ENCODE peak calls at places on chromosomes 2 and 18, in five cellular contexts. N is SK-N-SH, A is GM23248, I is heart right ventricle, X is left ventricle myocardium inferior. D is an unnamed sample.

GRCh38 chr2:68807821-68808266 is 63.4 kb downstream of the BMP10 start:
- DNase-seq in N (no peak), A (peak; percentile 46), I (no peak), X (no peak), D (peak; percentile 25)

GRCh38 chr2:199861116-199861774 is 10.3 kb upstream of the FTCDNL1 start:
- DNase-seq in N (peak; percentile 18), A (peak; percentile 54), I (no peak), X (no peak), D (no peak)

GRCh38 chr2:636649-637405 is 40.4 kb downstream of the TMEM18 start:
- DNase-seq in N (peak; percentile 89), A (peak; percentile 75), I (peak; percentile 75), X (peak; percentile 67), D (peak; percentile 56)

GRCh38 chr2:156165742-156166141 is 166.8 kb downstream of the NR4A2 start:
- DNase-seq in N (no peak), A (no peak), I (no peak), X (no peak), D (no peak)

GRCh38 chr18:68426731-68427315 is 288.1 kb downstream of the TMX3 start:
- DNase-seq in N (no peak), A (peak; percentile 37), I (no peak), X (no peak), D (no peak)

GRCh38 chr2:7378642-7379041 is 461.4 kb downstream of the RNF144A start:
- DNase-seq in N (peak; percentile 36), A (no peak), I (no peak), X (no peak), D (no peak)

GRCh38 chr2:29130295-29130694 is 15.1 kb downstream of the CLIP4 start:
- DNase-seq in N (no peak), A (peak; percentile 88), I (no peak), X (no peak), D (no peak)

GRCh38 chr2:144834363-144834762 is 314.4 kb upstream of the ZEB2 start:
- DNase-seq in N (no peak), A (peak; percentile 23), I (no peak), X (no peak), D (no peak)

GRCh38 chr2:242098445-242099128 is 229.1 kb downstream of the RTP5 start:
- DNase-seq in N (no peak), A (peak; percentile 41), I (no peak), X (no peak), D (no peak)

GRCh38 chr18:55405655-55406373 is 182.2 kb downstream of the TCF4 start:
- DNase-seq in N (peak; percentile 52), A (peak; percentile 95), I (peak; percentile 82), X (peak; percentile 87), D (no peak)

GRCh38 chr2:71226391-71226964 is 425 bp downstream of the PAIP2B start:
- DNase-seq in N (peak; percentile 47), A (peak; percentile 18), I (peak; percentile 51), X (peak; percentile 25), D (no peak)

GRCh38 chr2:232571026-232571474 is 20.6 kb downstream of the EIF4E2 start:
- DNase-seq in N (no peak), A (no peak), I (no peak), X (no peak), D (no peak)

GRCh38 chr18:35776481-35776880 is 194.9 kb downstream of the GALNT1 start:
- DNase-seq in N (no peak), A (peak; percentile 15), I (no peak), X (no peak), D (no peak)

GRCh38 chr2:33264766-33265165 is 211.7 kb upstream of the RASGRP3 start:
- DNase-seq in N (no peak), A (peak; percentile 7), I (no peak), X (no peak), D (no peak)

GRCh38 chr2:238912228-238912915 is 64.5 kb downstream of the TWIST2 start:
- DNase-seq in N (no peak), A (peak; percentile 25), I (no peak), X (no peak), D (no peak)

GRCh38 chr2:143802242-143802641 is 673.0 kb downstream of the ARHGAP15 start:
- DNase-seq in N (no peak), A (peak; percentile 55), I (no peak), X (no peak), D (no peak)

GRCh38 chr2:160062283-160063005 is at the start of gene PLA2R1:
- DNase-seq in N (no peak), A (peak; percentile 64), I (peak; percentile 59), X (peak; percentile 52), D (no peak)

GRCh38 chr2:220143336-220143735 is 515.9 kb downstream of the SLC4A3 start:
- DNase-seq in N (no peak), A (peak; percentile 88), I (no peak), X (no peak), D (no peak)

GRCh38 chr18:8754995-8755955 is 49.9 kb downstream of the MTCL1 start:
- DNase-seq in N (no peak), A (peak; percentile 67), I (no peak), X (no peak), D (peak; percentile 17)

GRCh38 chr2:208515099-208515498 is 108.5 kb downstream of the PTH2R start:
- DNase-seq in N (no peak), A (no peak), I (no peak), X (no peak), D (no peak)

GRCh38 chr18:68874361-68874760 is 76.5 kb downstream of the CCDC102B start:
- DNase-seq in N (no peak), A (peak; percentile 29), I (no peak), X (no peak), D (no peak)

DNA sequence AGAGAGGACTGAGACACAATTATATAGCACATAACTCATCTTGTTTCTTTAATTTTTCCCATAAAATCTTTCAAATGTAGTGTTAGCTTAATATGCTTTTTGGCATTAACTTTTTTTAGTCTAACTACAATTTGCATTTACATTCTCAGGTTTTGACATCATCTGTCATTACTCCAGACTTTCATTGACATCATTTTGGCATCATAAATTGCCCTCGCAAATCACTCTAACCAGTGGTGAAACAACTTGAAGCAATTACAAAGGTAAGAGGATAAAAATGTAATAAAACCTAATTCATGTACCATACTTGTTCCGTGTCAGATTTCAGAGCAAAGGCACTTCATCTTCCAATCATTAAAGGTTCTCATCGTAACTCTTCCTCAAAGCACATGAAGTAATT is 41.4 kb downstream of the RFX8 start:
- DNase-seq in N (no peak), A (peak; percentile 11), I (no peak), X (no peak), D (no peak)
- H3K27ac ChIP-seq in N (no peak overlapping the region), A (peak overlapping the region; percentile 87), I (no peak overlapping the region), X (no peak overlapping the region), D (no peak overlapping the region)

DNA sequence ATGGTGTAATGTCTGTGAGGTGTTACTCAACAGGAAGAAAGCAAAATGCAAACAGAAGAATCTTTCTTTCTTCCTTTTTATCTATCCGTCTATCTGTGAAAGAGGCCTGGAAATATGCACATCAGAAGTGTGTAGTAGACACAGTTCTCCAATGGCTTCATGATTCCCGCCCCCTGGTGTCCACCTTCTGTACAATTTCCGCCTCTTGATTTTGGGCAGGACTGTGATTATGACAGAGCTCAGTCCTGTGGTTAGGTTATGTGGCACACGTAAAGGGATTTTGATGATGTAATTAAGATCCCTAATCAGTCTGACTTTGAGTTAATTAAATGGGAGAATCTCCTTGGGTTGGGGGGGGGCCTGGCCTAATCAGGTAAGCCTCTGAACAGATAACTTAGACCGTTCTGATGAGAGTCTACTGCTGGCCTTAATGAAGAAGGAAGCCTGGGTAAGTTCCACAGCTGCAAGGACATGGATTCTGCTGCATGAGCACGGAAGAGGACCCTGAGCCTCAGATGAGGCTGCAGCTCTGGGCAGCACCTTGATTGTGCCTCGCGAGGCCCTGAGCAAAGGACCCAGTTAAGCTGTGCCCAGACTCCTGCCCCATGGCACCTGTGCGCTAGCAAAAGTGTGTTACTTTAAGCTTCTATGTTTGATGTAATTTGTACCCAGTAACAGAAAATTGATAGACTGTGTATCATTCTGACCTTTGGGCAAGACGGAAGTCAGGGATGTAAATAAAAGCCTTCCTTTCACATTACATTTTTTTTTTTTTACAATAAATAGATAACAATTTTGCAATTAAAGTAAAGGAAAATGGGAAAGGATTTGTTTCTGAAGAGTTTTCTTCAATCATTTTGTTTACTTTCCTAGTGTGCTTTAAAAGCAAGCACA is 11.3 kb upstream of the KCNF1 start:
- DNase-seq in N (peak; percentile 79), A (peak; percentile 30), I (no peak), X (no peak), D (no peak)
- H3K27ac ChIP-seq in N (no peak overlapping the region), A (no peak overlapping the region), I (no peak overlapping the region), X (no peak overlapping the region), D (no peak overlapping the region)

GRCh38 chr2:120344214-120344990 is 1.5 kb upstream of the INHBB start:
- DNase-seq in N (peak; percentile 73), A (peak; percentile 58), I (peak; percentile 34), X (no peak), D (no peak)
- H3K27ac ChIP-seq in N (no peak overlapping the region), A (no peak overlapping the region), I (peak overlapping the region; percentile 83), X (peak overlapping the region; percentile 55), D (no peak overlapping the region)

GRCh38 chr2:178056345-178056744 is 16.2 kb downstream of the PDE11A start:
- DNase-seq in N (no peak), A (no peak), I (no peak), X (no peak), D (no peak)

GRCh38 chr2:178059656-178060055 is 12.9 kb downstream of the PDE11A start:
- DNase-seq in N (no peak), A (no peak), I (no peak), X (no peak), D (no peak)

GRCh38 chr2:178059111-178059510 is 13.5 kb downstream of the PDE11A start:
- DNase-seq in N (no peak), A (no peak), I (no peak), X (no peak), D (no peak)

GRCh38 chr2:178057179-178057578 is 15.4 kb downstream of the PDE11A start:
- DNase-seq in N (no peak), A (no peak), I (no peak), X (no peak), D (no peak)
- H3K27ac ChIP-seq in N (no peak overlapping the region), A (no peak overlapping the region), I (no peak overlapping the region), X (no peak overlapping the region), D (no peak overlapping the region)

GRCh38 chr18:3664563-3665178 is 214.7 kb downstream of the TGIF1 start:
- DNase-seq in N (no peak), A (peak; percentile 19), I (no peak), X (no peak), D (no peak)
- H3K27ac ChIP-seq in N (no peak overlapping the region), A (no peak overlapping the region), I (peak overlapping the region; percentile 83), X (no peak overlapping the region), D (peak overlapping the region; percentile 34)

DNA sequence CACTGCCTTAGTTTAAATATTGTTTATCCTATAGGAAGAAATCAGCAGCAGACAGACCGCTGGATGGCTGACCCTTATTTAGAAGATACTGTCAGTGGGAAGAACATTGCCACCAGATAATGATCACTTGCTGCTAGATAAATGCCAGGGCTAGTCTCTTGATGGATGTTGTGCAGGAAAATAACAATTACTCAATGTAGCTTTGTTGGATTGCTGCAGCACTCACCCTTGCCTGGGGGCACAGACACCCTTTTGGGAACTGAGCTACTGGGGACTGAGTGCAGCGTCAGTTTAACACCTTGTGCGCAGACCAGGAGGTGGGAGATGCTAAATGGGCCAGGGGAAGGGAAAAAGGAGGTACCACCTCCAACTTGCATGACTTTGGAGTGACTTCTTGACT is 64.2 kb upstream of the CAPN13 start:
- DNase-seq in N (peak; percentile 85), A (no peak), I (no peak), X (no peak), D (no peak)
- H3K27ac ChIP-seq in N (peak overlapping the region; percentile 99), A (no peak overlapping the region), I (no peak overlapping the region), X (peak overlapping the region; percentile 31), D (no peak overlapping the region)

GRCh38 chr2:37781028-37781427 is 109.6 kb upstream of the CDC42EP3 start:
- DNase-seq in N (no peak), A (peak; percentile 72), I (no peak), X (no peak), D (no peak)
- H3K27ac ChIP-seq in N (peak overlapping the region; percentile 82), A (peak overlapping the region; percentile 25), I (no peak overlapping the region), X (no peak overlapping the region), D (no peak overlapping the region)